ENCODE peak calls at places on chromosome 2, in four cellular contexts. P is IMR-90, V is neuronal stem cell, W is H1. K is an unnamed sample.

GRCh38 chr2:36655456-36655855 is 41.1 kb upstream of the VIT start:
- DNase-seq in P (peak; percentile 48), V (no peak), W (no peak), K (no peak)

GRCh38 chr2:119158563-119159347 is at the start of gene C1QL2:
- DNase-seq in P (no peak), V (peak; percentile 42), W (peak; percentile 74), K (peak; percentile 73)

GRCh38 chr2:168526641-168527040 is 70.6 kb downstream of the CERS6 start:
- DNase-seq in P (no peak), V (no peak), W (no peak), K (no peak)

GRCh38 chr2:240358080-240358479 is 77.4 kb upstream of the GPC1 start:
- DNase-seq in P (no peak), V (no peak), W (no peak), K (no peak)

GRCh38 chr2:3479430-3480320 is 39.7 kb downstream of the ADI1 start:
- DNase-seq in P (no peak), V (no peak), W (no peak), K (no peak)

GRCh38 chr2:159209341-159210306 is 76.9 kb downstream of the WDSUB1 start:
- DNase-seq in P (no peak), V (no peak), W (no peak), K (no peak)

GRCh38 chr2:217993817-217994459 is 8.9 kb downstream of the TNS1 start:
- DNase-seq in P (peak; percentile 45), V (peak; percentile 59), W (peak; percentile 93), K (peak; percentile 60)

GRCh38 chr2:61135510-61135909 is 26.5 kb upstream of the C2orf74 start:
- DNase-seq in P (peak; percentile 57), V (no peak), W (no peak), K (peak; percentile 23)

GRCh38 chr2:52918551-52918950 is 849.1 kb upstream of the CHAC2 start:
- DNase-seq in P (peak; percentile 93), V (no peak), W (no peak), K (no peak)

GRCh38 chr2:151999058-151999457 is 99.8 kb downstream of the CACNB4 start:
- DNase-seq in P (peak; percentile 34), V (peak; percentile 60), W (peak; percentile 79), K (peak; percentile 83)

GRCh38 chr2:148555622-148556294 is 88.8 kb upstream of the EPC2 start:
- DNase-seq in P (no peak), V (no peak), W (no peak), K (no peak)

GRCh38 chr2:120511546-120512320 is 165.8 kb downstream of the INHBB start:
- DNase-seq in P (no peak), V (no peak), W (no peak), K (no peak)

GRCh38 chr2:18630541-18630940 is 41.2 kb upstream of the NT5C1B start:
- DNase-seq in P (peak; percentile 12), V (no peak), W (no peak), K (no peak)

GRCh38 chr2:160566717-160567116 is 73.1 kb upstream of the RBMS1 start:
- DNase-seq in P (peak; percentile 29), V (no peak), W (no peak), K (no peak)

GRCh38 chr2:113117594-113118262 is 9.7 kb upstream of the IL1RN start:
- DNase-seq in P (peak; percentile 65), V (no peak), W (peak; percentile 30), K (no peak)

DNA sequence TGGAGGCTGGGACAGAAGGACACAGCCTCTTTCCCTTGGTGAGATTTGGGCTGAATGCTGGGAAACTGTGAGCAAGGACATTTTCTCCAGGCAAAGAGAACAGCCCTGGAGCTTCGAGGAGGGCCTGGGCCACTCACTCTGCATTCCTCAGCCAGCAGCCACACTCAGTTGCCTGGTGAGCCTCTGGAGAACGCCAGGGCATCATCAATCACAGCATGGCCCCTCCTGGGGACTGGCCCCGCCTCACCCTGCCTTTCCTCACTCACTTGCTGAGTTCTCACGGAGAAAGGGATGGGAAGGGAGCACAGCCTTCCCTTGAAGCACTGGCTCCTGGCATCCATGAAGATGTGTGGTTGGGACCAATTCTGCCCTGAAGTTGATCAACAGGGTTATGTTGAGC is 55.0 kb downstream of the APOB start:
- DNase-seq in P (no peak), V (no peak), W (no peak), K (peak; percentile 32)
- H2AK5ac ChIP-seq in P (no peak overlapping the region), V (no peak overlapping the region), W (no peak overlapping the region), K (no peak overlapping the region)

GRCh38 chr2:8571286-8571791 is 110.5 kb upstream of the ID2 start:
- DNase-seq in P (no peak), V (no peak), W (no peak), K (no peak)

GRCh38 chr2:8567469-8568108 is 114.3 kb upstream of the ID2 start:
- DNase-seq in P (peak; percentile 30), V (no peak), W (peak; percentile 38), K (no peak)

GRCh38 chr2:8570637-8571036 is 111.2 kb upstream of the ID2 start:
- DNase-seq in P (no peak), V (no peak), W (no peak), K (no peak)

GRCh38 chr2:8568543-8569302 is 113.1 kb upstream of the ID2 start:
- DNase-seq in P (no peak), V (no peak), W (no peak), K (no peak)

DNA sequence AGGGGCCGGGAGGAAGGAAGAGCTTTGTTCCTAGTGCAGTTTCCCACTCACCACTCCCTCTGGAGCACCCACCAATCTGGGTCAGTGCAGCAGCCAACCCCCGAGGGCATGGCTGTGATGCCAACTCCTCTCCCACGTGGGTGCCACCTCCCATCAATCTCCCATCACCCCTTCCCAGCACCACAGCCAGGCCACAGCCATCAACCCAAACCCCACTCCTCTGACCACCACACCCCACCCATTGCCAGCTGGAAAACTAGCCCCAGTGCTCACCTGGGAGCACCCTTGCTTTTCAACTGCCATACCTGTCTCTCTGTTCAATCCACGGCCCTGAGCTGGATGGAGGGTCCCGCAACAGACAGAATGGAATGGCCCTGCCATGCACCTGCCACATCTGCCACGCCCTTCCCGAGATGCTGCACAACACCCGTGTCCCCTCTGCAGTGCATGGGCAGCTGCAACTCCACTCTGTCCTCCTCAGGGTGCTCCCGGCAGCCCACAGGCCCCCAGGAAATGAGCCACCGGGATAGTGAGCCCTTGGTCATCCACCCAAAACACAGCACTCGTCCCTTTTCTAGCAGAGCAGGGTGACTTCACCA is 112.4 kb upstream of the ID2 start:
- DNase-seq in P (no peak), V (no peak), W (no peak), K (no peak)
- H2AK5ac ChIP-seq in P (no peak overlapping the region), V (peak overlapping the region; percentile 31), W (no peak overlapping the region), K (no peak overlapping the region)

GRCh38 chr2:150122871-150123588 is 364.4 kb downstream of the RND3 start:
- DNase-seq in P (no peak), V (no peak), W (no peak), K (no peak)
- H2AK5ac ChIP-seq in P (no peak overlapping the region), V (no peak overlapping the region), W (no peak overlapping the region), K (no peak overlapping the region)

GRCh38 chr2:30235008-30235655 is 3.8 kb downstream of the LBH start:
- DNase-seq in P (peak; percentile 60), V (no peak), W (no peak), K (no peak)
- H2AK5ac ChIP-seq in P (peak overlapping the region; percentile 25), V (no peak overlapping the region), W (no peak overlapping the region), K (peak overlapping the region; percentile 29)

GRCh38 chr2:9261231-9261883 is 54.7 kb downstream of the ASAP2 start:
- DNase-seq in P (no peak), V (no peak), W (no peak), K (peak; percentile 53)
- H2AK5ac ChIP-seq in P (peak overlapping the region; percentile 43), V (no peak overlapping the region), W (peak overlapping the region; percentile 19), K (no peak overlapping the region)

DNA sequence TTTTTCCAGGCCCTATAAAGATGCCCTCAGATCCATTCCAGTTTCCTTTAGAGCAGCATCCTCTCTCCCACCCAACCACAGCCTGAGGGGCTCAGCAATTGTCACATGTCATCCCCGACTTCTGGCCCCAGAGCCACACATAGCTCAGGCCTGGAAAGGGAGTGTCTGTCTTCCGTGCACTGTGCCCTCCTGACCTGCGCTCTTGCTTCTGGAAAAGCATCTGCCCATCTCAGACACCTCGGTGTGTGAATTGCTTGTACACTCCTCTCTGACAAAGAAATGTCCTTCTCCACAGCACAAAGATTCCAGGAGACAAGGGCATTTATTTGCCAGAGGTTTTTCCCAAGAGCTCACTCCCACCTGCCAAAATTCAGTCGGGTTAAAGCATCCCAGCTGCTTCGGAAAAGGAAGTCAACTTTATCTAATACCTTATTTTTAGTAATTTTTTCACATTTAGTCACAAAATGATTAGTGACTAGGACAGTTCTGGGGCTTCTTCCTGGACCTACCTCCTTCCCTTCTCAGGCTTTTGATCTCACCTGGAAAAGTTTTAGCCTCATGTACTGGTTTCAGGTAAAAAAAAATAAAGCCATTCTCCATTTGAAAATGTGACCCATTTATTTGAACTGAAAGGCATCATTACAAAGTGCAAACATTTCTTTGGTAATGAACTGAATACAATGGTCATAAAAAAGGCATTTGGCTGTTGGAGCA is 112.9 kb downstream of the PXDN start:
- DNase-seq in P (no peak), V (no peak), W (no peak), K (no peak)
- H2AK5ac ChIP-seq in P (peak overlapping the region; percentile 58), V (no peak overlapping the region), W (no peak overlapping the region), K (no peak overlapping the region)

GRCh38 chr2:9803023-9803805 is 40.1 kb upstream of the TAF1B start:
- DNase-seq in P (no peak), V (no peak), W (no peak), K (no peak)

GRCh38 chr2:9800975-9801723 is 42.1 kb upstream of the TAF1B start:
- DNase-seq in P (peak; percentile 63), V (no peak), W (no peak), K (peak; percentile 42)

GRCh38 chr2:9800639-9800974 is 42.7 kb upstream of the TAF1B start:
- DNase-seq in P (no peak), V (no peak), W (no peak), K (no peak)

GRCh38 chr2:9799729-9800632 is 43.3 kb upstream of the TAF1B start:
- DNase-seq in P (peak; percentile 69), V (peak; percentile 80), W (peak; percentile 99), K (peak; percentile 93)

GRCh38 chr2:9802576-9802993 is 40.7 kb upstream of the TAF1B start:
- DNase-seq in P (no peak), V (no peak), W (no peak), K (no peak)
- H2AK5ac ChIP-seq in P (peak overlapping the region; percentile 47), V (peak overlapping the region; percentile 20), W (no peak overlapping the region), K (no peak overlapping the region)